ENCODE peak calls at places on chromosome 16, in eight cellular contexts. One of them, this sample, is unnamed.

GRCh38 chr16:49700222-49700927 is 155.5 kb downstream of the ZNF423 start:
- DNase-seq in iris pigment epithelial cell: no peak
- DNase-seq in HEK293T: peak; percentile 19
- DNase-seq in testis: peak; percentile 58
- DNase-seq in stimulated activated effector memory CD8-positive, alpha-beta T cell treated with anti-CD3 and anti-CD28 coated beads, Interleukin-12 subunit alpha, Interleukin-12 subunit beta, amount 100 ng/mL, for 72 hours: no peak
- DNase-seq in activated T-cell treated with anti-CD3 and anti-CD28 coated beads for 1 hour: no peak
- DNase-seq in effector memory CD4-positive, alpha-beta T cell: no peak
- DNase-seq in lower leg skin: peak; percentile 89
- DNase-seq in this sample: no peak

GRCh38 chr16:24062270-24062817 is 193.8 kb upstream of the CACNG3 start:
- DNase-seq in iris pigment epithelial cell: no peak
- DNase-seq in HEK293T: no peak
- DNase-seq in testis: no peak
- DNase-seq in stimulated activated effector memory CD8-positive, alpha-beta T cell treated with anti-CD3 and anti-CD28 coated beads, Interleukin-12 subunit alpha, Interleukin-12 subunit beta, amount 100 ng/mL, for 72 hours: peak; percentile 36
- DNase-seq in activated T-cell treated with anti-CD3 and anti-CD28 coated beads for 1 hour: no peak
- DNase-seq in effector memory CD4-positive, alpha-beta T cell: no peak
- DNase-seq in lower leg skin: peak; percentile 42
- DNase-seq in this sample: no peak

GRCh38 chr16:86261379-86261778 is 248.9 kb upstream of the FOXF1 start:
- DNase-seq in iris pigment epithelial cell: peak; percentile 51
- DNase-seq in HEK293T: peak; percentile 54
- DNase-seq in testis: peak; percentile 36
- DNase-seq in stimulated activated effector memory CD8-positive, alpha-beta T cell treated with anti-CD3 and anti-CD28 coated beads, Interleukin-12 subunit alpha, Interleukin-12 subunit beta, amount 100 ng/mL, for 72 hours: peak; percentile 10
- DNase-seq in activated T-cell treated with anti-CD3 and anti-CD28 coated beads for 1 hour: no peak
- DNase-seq in effector memory CD4-positive, alpha-beta T cell: no peak
- DNase-seq in lower leg skin: no peak
- DNase-seq in this sample: no peak

GRCh38 chr16:82361885-82362284 is 191.9 kb upstream of the MPHOSPH6 start:
- DNase-seq in iris pigment epithelial cell: no peak
- DNase-seq in HEK293T: no peak
- DNase-seq in testis: no peak
- DNase-seq in stimulated activated effector memory CD8-positive, alpha-beta T cell treated with anti-CD3 and anti-CD28 coated beads, Interleukin-12 subunit alpha, Interleukin-12 subunit beta, amount 100 ng/mL, for 72 hours: no peak
- DNase-seq in activated T-cell treated with anti-CD3 and anti-CD28 coated beads for 1 hour: no peak
- DNase-seq in effector memory CD4-positive, alpha-beta T cell: no peak
- DNase-seq in lower leg skin: no peak
- DNase-seq in this sample: no peak

GRCh38 chr16:81279375-81279774 is 35.4 kb upstream of the GAN start:
- DNase-seq in iris pigment epithelial cell: peak; percentile 83
- DNase-seq in HEK293T: no peak
- DNase-seq in testis: no peak
- DNase-seq in stimulated activated effector memory CD8-positive, alpha-beta T cell treated with anti-CD3 and anti-CD28 coated beads, Interleukin-12 subunit alpha, Interleukin-12 subunit beta, amount 100 ng/mL, for 72 hours: no peak
- DNase-seq in activated T-cell treated with anti-CD3 and anti-CD28 coated beads for 1 hour: no peak
- DNase-seq in effector memory CD4-positive, alpha-beta T cell: no peak
- DNase-seq in lower leg skin: no peak
- DNase-seq in this sample: no peak

GRCh38 chr16:15966420-15967222 is 17.2 kb downstream of the ABCC1 start:
- DNase-seq in iris pigment epithelial cell: peak; percentile 85
- DNase-seq in HEK293T: no peak
- DNase-seq in testis: no peak
- DNase-seq in stimulated activated effector memory CD8-positive, alpha-beta T cell treated with anti-CD3 and anti-CD28 coated beads, Interleukin-12 subunit alpha, Interleukin-12 subunit beta, amount 100 ng/mL, for 72 hours: no peak
- DNase-seq in activated T-cell treated with anti-CD3 and anti-CD28 coated beads for 1 hour: no peak
- DNase-seq in effector memory CD4-positive, alpha-beta T cell: no peak
- DNase-seq in lower leg skin: no peak
- DNase-seq in this sample: peak; percentile 69

GRCh38 chr16:14354561-14355351 is 275.3 kb downstream of the PARN start:
- DNase-seq in iris pigment epithelial cell: peak; percentile 44
- DNase-seq in HEK293T: no peak
- DNase-seq in testis: peak; percentile 17
- DNase-seq in stimulated activated effector memory CD8-positive, alpha-beta T cell treated with anti-CD3 and anti-CD28 coated beads, Interleukin-12 subunit alpha, Interleukin-12 subunit beta, amount 100 ng/mL, for 72 hours: peak; percentile 72
- DNase-seq in activated T-cell treated with anti-CD3 and anti-CD28 coated beads for 1 hour: no peak
- DNase-seq in effector memory CD4-positive, alpha-beta T cell: no peak
- DNase-seq in lower leg skin: no peak
- DNase-seq in this sample: peak; percentile 15

GRCh38 chr16:2147981-2148671 is at the start of gene RAB26:
- DNase-seq in iris pigment epithelial cell: peak; percentile 50
- DNase-seq in HEK293T: peak; percentile 47
- DNase-seq in testis: peak; percentile 84
- DNase-seq in stimulated activated effector memory CD8-positive, alpha-beta T cell treated with anti-CD3 and anti-CD28 coated beads, Interleukin-12 subunit alpha, Interleukin-12 subunit beta, amount 100 ng/mL, for 72 hours: peak; percentile 75
- DNase-seq in activated T-cell treated with anti-CD3 and anti-CD28 coated beads for 1 hour: peak; percentile 41
- DNase-seq in effector memory CD4-positive, alpha-beta T cell: peak; percentile 25
- DNase-seq in lower leg skin: peak; percentile 95
- DNase-seq in this sample: peak; percentile 67

GRCh38 chr16:8182761-8183160 is 407.6 kb downstream of the TMEM114 start:
- DNase-seq in iris pigment epithelial cell: no peak
- DNase-seq in HEK293T: no peak
- DNase-seq in testis: no peak
- DNase-seq in stimulated activated effector memory CD8-positive, alpha-beta T cell treated with anti-CD3 and anti-CD28 coated beads, Interleukin-12 subunit alpha, Interleukin-12 subunit beta, amount 100 ng/mL, for 72 hours: no peak
- DNase-seq in activated T-cell treated with anti-CD3 and anti-CD28 coated beads for 1 hour: no peak
- DNase-seq in effector memory CD4-positive, alpha-beta T cell: no peak
- DNase-seq in lower leg skin: no peak
- DNase-seq in this sample: no peak

GRCh38 chr16:88923450-88923849 is 53.6 kb downstream of the CBFA2T3 start:
- DNase-seq in iris pigment epithelial cell: no peak
- DNase-seq in HEK293T: no peak
- DNase-seq in testis: no peak
- DNase-seq in stimulated activated effector memory CD8-positive, alpha-beta T cell treated with anti-CD3 and anti-CD28 coated beads, Interleukin-12 subunit alpha, Interleukin-12 subunit beta, amount 100 ng/mL, for 72 hours: no peak
- DNase-seq in activated T-cell treated with anti-CD3 and anti-CD28 coated beads for 1 hour: no peak
- DNase-seq in effector memory CD4-positive, alpha-beta T cell: no peak
- DNase-seq in lower leg skin: no peak
- DNase-seq in this sample: no peak

GRCh38 chr16:63720848-63721247 is 1401.0 kb downstream of the CDH11 start:
- DNase-seq in iris pigment epithelial cell: no peak
- DNase-seq in HEK293T: no peak
- DNase-seq in testis: no peak
- DNase-seq in stimulated activated effector memory CD8-positive, alpha-beta T cell treated with anti-CD3 and anti-CD28 coated beads, Interleukin-12 subunit alpha, Interleukin-12 subunit beta, amount 100 ng/mL, for 72 hours: no peak
- DNase-seq in activated T-cell treated with anti-CD3 and anti-CD28 coated beads for 1 hour: no peak
- DNase-seq in effector memory CD4-positive, alpha-beta T cell: no peak
- DNase-seq in lower leg skin: no peak
- DNase-seq in this sample: peak; percentile 26

GRCh38 chr16:86072328-86073102 is 173.6 kb downstream of the IRF8 start:
- DNase-seq in iris pigment epithelial cell: peak; percentile 76
- DNase-seq in HEK293T: peak; percentile 72
- DNase-seq in testis: peak; percentile 83
- DNase-seq in stimulated activated effector memory CD8-positive, alpha-beta T cell treated with anti-CD3 and anti-CD28 coated beads, Interleukin-12 subunit alpha, Interleukin-12 subunit beta, amount 100 ng/mL, for 72 hours: peak; percentile 59
- DNase-seq in activated T-cell treated with anti-CD3 and anti-CD28 coated beads for 1 hour: no peak
- DNase-seq in effector memory CD4-positive, alpha-beta T cell: no peak
- DNase-seq in lower leg skin: no peak
- DNase-seq in this sample: peak; percentile 80

GRCh38 chr16:1533443-1533951 is at the start of gene TMEM204:
- DNase-seq in iris pigment epithelial cell: peak; percentile 75
- DNase-seq in HEK293T: no peak
- DNase-seq in testis: peak; percentile 65
- DNase-seq in stimulated activated effector memory CD8-positive, alpha-beta T cell treated with anti-CD3 and anti-CD28 coated beads, Interleukin-12 subunit alpha, Interleukin-12 subunit beta, amount 100 ng/mL, for 72 hours: peak; percentile 65
- DNase-seq in activated T-cell treated with anti-CD3 and anti-CD28 coated beads for 1 hour: no peak
- DNase-seq in effector memory CD4-positive, alpha-beta T cell: no peak
- DNase-seq in lower leg skin: peak; percentile 94
- DNase-seq in this sample: no peak

GRCh38 chr16:30115238-30115637 is 1.9 kb upstream of the GDPD3 start:
- DNase-seq in iris pigment epithelial cell: no peak
- DNase-seq in HEK293T: no peak
- DNase-seq in testis: no peak
- DNase-seq in stimulated activated effector memory CD8-positive, alpha-beta T cell treated with anti-CD3 and anti-CD28 coated beads, Interleukin-12 subunit alpha, Interleukin-12 subunit beta, amount 100 ng/mL, for 72 hours: no peak
- DNase-seq in activated T-cell treated with anti-CD3 and anti-CD28 coated beads for 1 hour: no peak
- DNase-seq in effector memory CD4-positive, alpha-beta T cell: no peak
- DNase-seq in lower leg skin: no peak
- DNase-seq in this sample: no peak

GRCh38 chr16:52851211-52851740 is 201.4 kb downstream of the CHD9NB start:
- DNase-seq in iris pigment epithelial cell: no peak
- DNase-seq in HEK293T: no peak
- DNase-seq in testis: no peak
- DNase-seq in stimulated activated effector memory CD8-positive, alpha-beta T cell treated with anti-CD3 and anti-CD28 coated beads, Interleukin-12 subunit alpha, Interleukin-12 subunit beta, amount 100 ng/mL, for 72 hours: no peak
- DNase-seq in activated T-cell treated with anti-CD3 and anti-CD28 coated beads for 1 hour: no peak
- DNase-seq in effector memory CD4-positive, alpha-beta T cell: no peak
- DNase-seq in lower leg skin: no peak
- DNase-seq in this sample: no peak

GRCh38 chr16:4979736-4980660 is 21.9 kb downstream of the SEC14L5 start:
- DNase-seq in iris pigment epithelial cell: no peak
- DNase-seq in HEK293T: no peak
- DNase-seq in testis: no peak
- DNase-seq in stimulated activated effector memory CD8-positive, alpha-beta T cell treated with anti-CD3 and anti-CD28 coated beads, Interleukin-12 subunit alpha, Interleukin-12 subunit beta, amount 100 ng/mL, for 72 hours: no peak
- DNase-seq in activated T-cell treated with anti-CD3 and anti-CD28 coated beads for 1 hour: no peak
- DNase-seq in effector memory CD4-positive, alpha-beta T cell: no peak
- DNase-seq in lower leg skin: no peak
- DNase-seq in this sample: no peak

GRCh38 chr16:83247767-83248372 is 559.9 kb upstream of the HSBP1 start:
- DNase-seq in iris pigment epithelial cell: no peak
- DNase-seq in HEK293T: no peak
- DNase-seq in testis: no peak
- DNase-seq in stimulated activated effector memory CD8-positive, alpha-beta T cell treated with anti-CD3 and anti-CD28 coated beads, Interleukin-12 subunit alpha, Interleukin-12 subunit beta, amount 100 ng/mL, for 72 hours: no peak
- DNase-seq in activated T-cell treated with anti-CD3 and anti-CD28 coated beads for 1 hour: no peak
- DNase-seq in effector memory CD4-positive, alpha-beta T cell: no peak
- DNase-seq in lower leg skin: no peak
- DNase-seq in this sample: no peak

GRCh38 chr16:14284371-14284770 is 213.3 kb downstream of the MRTFB start:
- DNase-seq in iris pigment epithelial cell: no peak
- DNase-seq in HEK293T: no peak
- DNase-seq in testis: no peak
- DNase-seq in stimulated activated effector memory CD8-positive, alpha-beta T cell treated with anti-CD3 and anti-CD28 coated beads, Interleukin-12 subunit alpha, Interleukin-12 subunit beta, amount 100 ng/mL, for 72 hours: no peak
- DNase-seq in activated T-cell treated with anti-CD3 and anti-CD28 coated beads for 1 hour: no peak
- DNase-seq in effector memory CD4-positive, alpha-beta T cell: no peak
- DNase-seq in lower leg skin: no peak
- DNase-seq in this sample: no peak

GRCh38 chr16:782766-783403 is 5.3 kb downstream of the RPUSD1 start:
- DNase-seq in iris pigment epithelial cell: no peak
- DNase-seq in HEK293T: no peak
- DNase-seq in testis: no peak
- DNase-seq in stimulated activated effector memory CD8-positive, alpha-beta T cell treated with anti-CD3 and anti-CD28 coated beads, Interleukin-12 subunit alpha, Interleukin-12 subunit beta, amount 100 ng/mL, for 72 hours: no peak
- DNase-seq in activated T-cell treated with anti-CD3 and anti-CD28 coated beads for 1 hour: no peak
- DNase-seq in effector memory CD4-positive, alpha-beta T cell: no peak
- DNase-seq in lower leg skin: no peak
- DNase-seq in this sample: no peak

GRCh38 chr16:20049831-20050230 is 23.9 kb downstream of the GPR139 start:
- DNase-seq in iris pigment epithelial cell: no peak
- DNase-seq in HEK293T: no peak
- DNase-seq in testis: no peak
- DNase-seq in stimulated activated effector memory CD8-positive, alpha-beta T cell treated with anti-CD3 and anti-CD28 coated beads, Interleukin-12 subunit alpha, Interleukin-12 subunit beta, amount 100 ng/mL, for 72 hours: no peak
- DNase-seq in activated T-cell treated with anti-CD3 and anti-CD28 coated beads for 1 hour: no peak
- DNase-seq in effector memory CD4-positive, alpha-beta T cell: no peak
- DNase-seq in lower leg skin: no peak
- DNase-seq in this sample: no peak

This sample was measured in cardiac muscle cell.